ENCODE peak calls at places on chromosomes 16 and 17, in ten cellular contexts. M, N, F, K, O, E, S, W, D and A are unnamed samples.

GRCh38 chr17:17888821-17889220 is 52.0 kb upstream of the SREBF1 start:
- DNase-seq in M (no peak), N (no peak), F (no peak), K (no peak), O (no peak), E (no peak), S (no peak), W (peak), D (no peak), A (no peak)

GRCh38 chr17:67221062-67221998 is 23.7 kb downstream of the HELZ start:
- DNase-seq in M (no peak), N (peak), F (peak), K (peak), O (peak), E (peak), S (peak), W (peak), D (peak), A (peak)

GRCh38 chr17:1490643-1491405 is 1.7 kb downstream of the MYO1C start:
- DNase-seq in M (no peak), N (peak), F (peak), K (peak), O (peak), E (peak), S (peak), W (peak), D (peak), A (peak)

GRCh38 chr16:49456763-49457162 is 83.2 kb downstream of the C16orf78 start:
- DNase-seq in M (no peak), N (peak), F (no peak), K (no peak), O (no peak), E (no peak), S (no peak), W (no peak), D (no peak), A (no peak)

GRCh38 chr17:44920565-44920940 is 5.3 kb upstream of the GFAP start:
- DNase-seq in M (no peak), N (no peak), F (no peak), K (no peak), O (no peak), E (no peak), S (peak), W (no peak), D (no peak), A (no peak)

GRCh38 chr17:2400877-2401425 is at the start of gene MNT:
- DNase-seq in M (peak), N (peak), F (peak), K (peak), O (peak), E (peak), S (peak), W (peak), D (peak), A (peak)

GRCh38 chr17:40480501-40481003 is 20.9 kb downstream of the TNS4 start:
- DNase-seq in M (no peak), N (peak), F (peak), K (no peak), O (peak), E (peak), S (peak), W (no peak), D (peak), A (no peak)

GRCh38 chr16:29877266-29877961 is 14.4 kb upstream of the CDIPT start:
- DNase-seq in M (peak), N (peak), F (peak), K (peak), O (peak), E (peak), S (peak), W (peak), D (no peak), A (peak)

GRCh38 chr16:15583526-15583925 is 59.4 kb downstream of the MARF1 start:
- DNase-seq in M (no peak), N (no peak), F (no peak), K (no peak), O (no peak), E (no peak), S (no peak), W (no peak), D (no peak), A (no peak)

DNA sequence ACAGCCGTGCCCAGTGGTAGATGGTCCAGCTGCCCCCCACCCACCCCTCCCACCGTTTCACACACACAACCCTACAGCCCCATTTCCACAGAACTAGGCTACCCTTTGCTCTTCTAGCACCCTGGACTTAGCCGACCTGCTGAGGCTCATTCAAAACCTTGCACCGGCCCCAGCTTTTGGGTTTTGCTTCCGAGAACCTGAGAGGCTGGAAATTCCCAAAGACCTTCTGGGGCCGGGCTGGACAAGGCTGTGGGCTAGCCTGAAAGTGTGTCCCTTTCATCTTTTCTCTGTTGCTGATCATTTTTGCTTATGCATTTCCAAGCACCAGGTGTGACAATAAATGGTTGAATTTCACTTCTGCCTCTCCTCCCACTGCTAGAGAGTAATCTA is 139.0 kb downstream of the DNAH9 start:
- DNase-seq in M (no peak), N (no peak), F (no peak), K (no peak), O (no peak), E (no peak), S (no peak), W (no peak), D (no peak), A (no peak)
- H2AFZ ChIP-seq in M (no peak), N (no peak), F (no peak), K (no peak), O (no peak), E (no peak), S (no peak), W (no peak), D (no peak), A (no peak)

DNA sequence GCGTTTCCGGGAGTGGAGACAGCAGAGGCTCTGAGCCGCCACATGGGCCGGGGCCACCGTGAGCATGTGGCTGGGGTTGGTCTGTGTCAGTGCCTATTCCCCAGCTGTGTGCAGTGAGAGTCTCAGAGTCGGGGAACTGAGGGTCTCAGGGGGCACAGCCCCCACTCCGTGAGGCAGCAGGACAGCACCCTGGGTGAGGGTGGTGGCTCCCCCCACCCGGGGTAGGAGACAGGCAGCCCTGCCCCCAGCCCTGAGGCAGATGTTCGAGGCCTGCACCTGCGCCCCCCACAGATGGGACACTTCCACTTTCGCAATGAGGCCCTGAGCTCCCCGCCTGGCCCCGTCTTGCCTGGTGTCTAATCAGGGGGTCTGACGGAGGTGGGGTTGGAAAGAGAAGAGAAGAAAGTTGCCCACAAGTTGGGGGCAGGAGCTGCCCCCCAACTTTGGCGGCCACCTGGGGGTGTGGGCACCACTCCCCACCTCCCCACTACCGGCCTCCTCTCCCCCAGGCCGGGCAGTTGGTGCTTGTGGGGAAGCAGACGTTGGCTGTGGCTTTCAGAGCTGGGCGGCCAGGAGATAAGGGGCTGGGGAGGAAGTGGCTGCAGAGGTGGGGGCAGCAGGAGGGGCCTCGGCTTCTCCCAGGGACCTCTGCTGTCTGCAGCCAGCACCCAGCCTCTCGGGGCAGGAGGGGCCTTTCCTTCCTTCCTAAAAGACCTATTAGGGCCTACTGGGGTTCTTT is 1.8 kb upstream of the CBFA2T3 start:
- DNase-seq in M (no peak), N (peak), F (no peak), K (no peak), O (no peak), E (no peak), S (peak), W (no peak), D (no peak), A (no peak)
- H2AFZ ChIP-seq in M (no peak), N (no peak), F (no peak), K (no peak), O (no peak), E (no peak), S (no peak), W (no peak), D (no peak), A (no peak)

GRCh38 chr16:1019234-1019933 is 37.8 kb downstream of the SOX8 start:
- DNase-seq in M (peak), N (no peak), F (no peak), K (peak), O (peak), E (peak), S (no peak), W (peak), D (no peak), A (no peak)

GRCh38 chr16:1021553-1022160 is 40.1 kb downstream of the SOX8 start:
- DNase-seq in M (no peak), N (no peak), F (no peak), K (no peak), O (no peak), E (no peak), S (no peak), W (no peak), D (no peak), A (no peak)

GRCh38 chr16:1020591-1020990 is 39.0 kb downstream of the SOX8 start:
- DNase-seq in M (no peak), N (no peak), F (no peak), K (no peak), O (no peak), E (no peak), S (no peak), W (no peak), D (no peak), A (no peak)

GRCh38 chr16:1018447-1018846 is 36.9 kb downstream of the SOX8 start:
- DNase-seq in M (no peak), N (no peak), F (no peak), K (no peak), O (no peak), E (no peak), S (no peak), W (no peak), D (no peak), A (no peak)

DNA sequence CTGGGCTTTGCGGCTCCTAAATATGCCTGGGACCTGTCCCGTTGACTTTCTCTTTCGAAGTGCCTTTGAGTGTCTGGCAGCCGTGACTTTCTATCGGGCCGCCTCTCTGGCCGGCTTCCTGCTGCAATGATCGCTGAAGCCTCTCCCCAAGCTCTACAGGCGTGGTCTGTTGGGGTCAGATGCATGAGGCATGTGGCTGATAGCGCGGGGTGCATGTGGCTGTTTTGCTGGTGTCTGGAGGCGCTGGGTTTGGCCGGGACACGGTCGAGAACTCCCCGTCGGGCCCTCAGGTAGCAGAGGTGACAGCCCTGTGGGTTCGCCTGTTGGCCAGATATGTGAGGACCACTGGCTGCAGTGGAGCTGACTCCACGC is 38.4 kb downstream of the SOX8 start:
- DNase-seq in M (no peak), N (no peak), F (no peak), K (no peak), O (no peak), E (peak), S (no peak), W (no peak), D (no peak), A (no peak)
- H2AFZ ChIP-seq in M (peak), N (no peak), F (no peak), K (no peak), O (peak), E (peak), S (no peak), W (no peak), D (no peak), A (no peak)

GRCh38 chr16:2914233-2914632 is 2.5 kb downstream of the FLYWCH1 start:
- DNase-seq in M (no peak), N (no peak), F (no peak), K (no peak), O (no peak), E (no peak), S (no peak), W (no peak), D (no peak), A (no peak)

GRCh38 chr16:2924901-2925820 is 13.4 kb downstream of the FLYWCH1 start:
- DNase-seq in M (peak), N (no peak), F (no peak), K (no peak), O (peak), E (no peak), S (no peak), W (peak), D (no peak), A (no peak)

GRCh38 chr16:2915196-2915929 is 3.6 kb downstream of the FLYWCH1 start:
- DNase-seq in M (no peak), N (no peak), F (no peak), K (no peak), O (no peak), E (peak), S (no peak), W (no peak), D (no peak), A (no peak)

GRCh38 chr16:2919511-2920255 is 8.0 kb downstream of the FLYWCH1 start:
- DNase-seq in M (peak), N (peak), F (peak), K (peak), O (peak), E (peak), S (peak), W (peak), D (peak), A (peak)
- H2AFZ ChIP-seq in M (no peak), N (no peak), F (no peak), K (no peak), O (no peak), E (peak), S (no peak), W (no peak), D (no peak), A (no peak)

GRCh38 chr16:52547001-52547833 is at the start of gene TOX3:
- DNase-seq in M (no peak), N (no peak), F (peak), K (no peak), O (no peak), E (peak), S (no peak), W (peak), D (no peak), A (no peak)

GRCh38 chr16:52545544-52546262 is 1.2 kb downstream of the TOX3 start:
- DNase-seq in M (no peak), N (no peak), F (peak), K (no peak), O (no peak), E (no peak), S (no peak), W (peak), D (no peak), A (no peak)

GRCh38 chr16:52543654-52544053 is 3.3 kb downstream of the TOX3 start:
- DNase-seq in M (no peak), N (no peak), F (no peak), K (no peak), O (no peak), E (no peak), S (no peak), W (no peak), D (no peak), A (no peak)

GRCh38 chr16:52546291-52546941 is 527 bp downstream of the TOX3 start:
- DNase-seq in M (no peak), N (no peak), F (peak), K (no peak), O (no peak), E (peak), S (no peak), W (peak), D (no peak), A (no peak)

GRCh38 chr16:52545157-52545543 is 1.8 kb downstream of the TOX3 start:
- DNase-seq in M (no peak), N (no peak), F (no peak), K (no peak), O (no peak), E (peak), S (no peak), W (peak), D (no peak), A (no peak)
- H2AFZ ChIP-seq in M (no peak), N (no peak), F (peak), K (no peak), O (no peak), E (peak), S (no peak), W (no peak), D (no peak), A (no peak)

GRCh38 chr16:69513180-69513966 is 52.4 kb upstream of the NFAT5 start:
- DNase-seq in M (no peak), N (no peak), F (no peak), K (peak), O (peak), E (peak), S (no peak), W (no peak), D (no peak), A (no peak)
- H2AFZ ChIP-seq in M (no peak), N (no peak), F (no peak), K (no peak), O (peak), E (peak), S (peak), W (no peak), D (no peak), A (no peak)

DNA sequence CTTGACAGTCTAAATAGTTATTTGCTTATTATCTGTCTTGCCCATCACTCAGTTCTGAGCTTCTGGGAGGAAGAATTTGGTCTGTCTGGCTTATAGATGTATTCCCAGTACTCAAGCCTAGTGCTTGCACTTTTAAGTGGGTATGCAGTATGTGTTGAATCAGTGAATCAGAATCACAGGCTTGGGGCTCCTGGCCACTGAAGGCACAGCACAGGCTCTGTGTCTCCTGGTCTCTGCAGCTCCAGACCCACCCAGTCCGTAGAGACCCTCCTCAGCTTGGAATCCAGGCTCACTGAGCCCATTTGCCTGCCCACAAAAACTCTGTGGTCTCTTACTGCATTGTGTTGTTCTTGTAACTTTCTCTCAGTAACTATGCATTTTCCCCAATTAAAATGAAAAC is 19.3 kb upstream of the CFAP20 start:
- DNase-seq in M (no peak), N (no peak), F (no peak), K (no peak), O (no peak), E (no peak), S (no peak), W (no peak), D (no peak), A (no peak)
- H2AFZ ChIP-seq in M (peak), N (no peak), F (no peak), K (no peak), O (no peak), E (no peak), S (no peak), W (peak), D (no peak), A (no peak)

DNA sequence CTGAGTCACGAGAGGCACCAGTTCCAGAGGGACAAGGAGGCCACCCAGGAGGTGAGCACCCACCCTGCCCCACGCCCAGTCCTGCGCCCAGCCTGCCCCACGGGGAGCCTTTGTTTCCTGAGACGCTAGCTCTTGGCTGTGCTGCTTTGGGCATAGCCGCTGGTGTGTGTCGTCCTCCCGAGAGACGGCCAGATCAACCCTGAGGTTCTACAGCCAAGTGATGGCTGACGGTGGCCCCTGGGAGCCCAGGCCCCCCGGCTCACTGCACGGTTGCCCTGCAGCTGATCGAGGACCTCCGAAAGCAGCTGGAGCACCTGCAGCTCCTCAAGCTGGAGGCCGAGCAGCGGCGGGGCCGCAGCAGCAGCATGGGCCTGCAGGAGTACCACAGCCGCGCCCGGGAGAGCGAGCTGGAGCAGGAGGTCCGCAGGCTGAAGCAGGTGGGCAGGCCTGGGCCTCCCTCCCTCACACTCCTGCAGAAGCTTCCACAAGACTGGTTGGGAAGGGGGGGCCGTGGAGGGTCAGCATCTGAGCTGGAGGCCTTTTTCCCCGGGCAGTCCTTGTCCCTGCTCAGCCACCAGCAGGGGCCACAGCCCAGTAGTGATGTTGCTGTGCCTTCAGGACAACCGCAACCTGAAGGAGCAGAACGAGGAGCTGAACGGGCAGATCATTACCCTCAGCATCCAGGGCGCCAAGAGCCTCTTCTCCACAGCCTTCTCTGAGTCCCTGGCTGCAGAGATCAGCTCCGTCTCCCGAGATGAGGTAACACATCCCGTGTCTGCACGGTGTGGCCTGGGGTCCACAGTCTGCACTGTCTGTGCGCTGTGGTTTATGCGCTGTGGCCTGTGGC is 7.4 kb upstream of the CAPN15 start:
- DNase-seq in M (no peak), N (no peak), F (no peak), K (no peak), O (no peak), E (no peak), S (no peak), W (no peak), D (no peak), A (no peak)
- H2AFZ ChIP-seq in M (no peak), N (no peak), F (no peak), K (no peak), O (no peak), E (no peak), S (no peak), W (no peak), D (no peak), A (no peak)